ENCODE peak calls at places on chromosomes 12 and 14, in five cellular contexts. Q is body of pancreas, V is ovary, Z is DND-41, X is endothelial cell of umbilical vein. S is an unnamed sample.

GRCh38 chr14:70782361-70782760 is 27.0 kb downstream of the MAP3K9 start:
- DNase-seq in Q (no peak), V (no peak), Z (peak; percentile 16), X (no peak), S (no peak)

GRCh38 chr14:33652566-33653320 is 298.1 kb downstream of the EGLN3 start:
- DNase-seq in Q (no peak), V (no peak), Z (no peak), X (no peak), S (no peak)

GRCh38 chr12:122123761-122124145 is 45.2 kb downstream of the MLXIP start:
- DNase-seq in Q (no peak), V (no peak), Z (no peak), X (no peak), S (no peak)

GRCh38 chr14:74405663-74406062 is 20.3 kb downstream of the SYNDIG1L start:
- DNase-seq in Q (no peak), V (no peak), Z (no peak), X (no peak), S (no peak)

GRCh38 chr12:98852181-98852580 is 207.1 kb downstream of the APAF1 start:
- DNase-seq in Q (no peak), V (no peak), Z (no peak), X (no peak), S (no peak)

GRCh38 chr12:120012067-120012621 is 23.1 kb downstream of the BICDL1 start:
- DNase-seq in Q (no peak), V (no peak), Z (no peak), X (no peak), S (peak; percentile 7)

GRCh38 chr14:91754819-91755218 is 22.9 kb upstream of the CATSPERB start:
- DNase-seq in Q (peak; percentile 42), V (no peak), Z (no peak), X (no peak), S (no peak)

GRCh38 chr12:131511803-131512564 is 198.9 kb upstream of the SFSWAP start:
- DNase-seq in Q (no peak), V (no peak), Z (no peak), X (no peak), S (no peak)

GRCh38 chr12:61629702-61630101 is 630.5 kb upstream of the USP15 start:
- DNase-seq in Q (no peak), V (no peak), Z (no peak), X (no peak), S (no peak)

GRCh38 chr14:95048771-95049312 is 108.5 kb downstream of the DICER1 start:
- DNase-seq in Q (no peak), V (no peak), Z (no peak), X (no peak), S (no peak)

GRCh38 chr14:77053046-77053841 is 24.7 kb upstream of the IRF2BPL start:
- DNase-seq in Q (peak; percentile 73), V (peak; percentile 78), Z (peak; percentile 86), X (peak; percentile 81), S (peak; percentile 92)

GRCh38 chr14:30194769-30195168 is 267.1 kb upstream of the PRKD1 start:
- DNase-seq in Q (no peak), V (no peak), Z (no peak), X (no peak), S (peak; percentile 92)

GRCh38 chr12:121797937-121798801 is 4.7 kb upstream of the RHOF start:
- DNase-seq in Q (peak; percentile 69), V (peak; percentile 80), Z (peak; percentile 46), X (peak; percentile 55), S (no peak)

GRCh38 chr14:39102265-39102968 is 618 bp downstream of the SEC23A start:
- DNase-seq in Q (peak; percentile 35), V (no peak), Z (no peak), X (peak; percentile 58), S (peak; percentile 57)

GRCh38 chr14:88535813-88536212 is 19.0 kb downstream of the PTPN21 start:
- DNase-seq in Q (peak; percentile 33), V (no peak), Z (no peak), X (no peak), S (no peak)

GRCh38 chr14:88533203-88533602 is 21.6 kb downstream of the PTPN21 start:
- DNase-seq in Q (no peak), V (no peak), Z (no peak), X (no peak), S (no peak)

GRCh38 chr14:88535149-88535548 is 19.7 kb downstream of the PTPN21 start:
- DNase-seq in Q (peak; percentile 55), V (no peak), Z (peak; percentile 20), X (peak; percentile 13), S (peak; percentile 48)
- TF ChIP-seq CTCF in Q (no peak), V (no peak), Z (peak; percentile 8), X (no peak), S (no peak)

GRCh38 chr14:92759679-92760523 is 11.5 kb upstream of the LGMN start:
- DNase-seq in Q (no peak), V (no peak), Z (no peak), X (no peak), S (no peak)
- H3K9me3 ChIP-seq in Q (no peaks in the 10 kb centered on the region), V (no peaks in the 10 kb centered on the region), Z (no peaks in the 10 kb centered on the region), X (no peaks in the 10 kb centered on the region), S (no peaks in the 10 kb centered on the region)

DNA sequence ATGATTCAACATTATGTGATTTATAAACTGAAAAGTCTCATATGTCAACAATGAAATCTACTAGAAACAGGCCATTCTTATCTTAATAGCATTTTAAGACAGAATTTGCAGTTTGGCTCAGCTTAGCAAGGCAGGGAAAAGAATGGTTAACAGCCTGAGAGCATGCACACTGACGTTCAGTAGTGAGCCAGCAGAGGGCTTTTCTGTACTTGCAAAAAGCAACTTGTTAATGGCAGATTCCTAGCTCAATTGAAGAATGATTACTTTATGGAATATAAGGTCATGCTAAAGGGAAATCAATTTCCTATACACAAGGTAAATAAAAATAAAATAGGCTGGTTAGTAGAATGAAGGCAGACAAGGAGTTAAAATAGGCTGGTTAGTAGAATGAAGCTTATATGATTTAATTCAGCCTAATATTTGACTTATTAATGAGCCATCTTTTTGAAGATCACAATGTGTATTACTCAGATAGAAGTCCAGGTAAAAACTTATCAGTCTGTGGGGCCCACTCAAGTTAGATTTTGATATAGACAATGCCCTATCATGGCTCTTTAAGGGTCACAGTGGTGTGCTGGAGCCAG is 95.9 kb downstream of the OTOGL start:
- DNase-seq in Q (no peak), V (no peak), Z (no peak), X (peak; percentile 79), S (peak; percentile 72)
- TF ChIP-seq CTCF in Q (peak; percentile 9), V (peak; percentile 33), Z (peak; percentile 38), X (peak; percentile 70), S (peak; percentile 79)

GRCh38 chr14:28052251-28052650 is 714.3 kb upstream of the FOXG1 start:
- DNase-seq in Q (no peak), V (no peak), Z (no peak), X (no peak), S (no peak)
- H3K9me3 ChIP-seq in Q (no peaks in the 10 kb centered on the region), V (no peaks in the 10 kb centered on the region), Z (no peaks in the 10 kb centered on the region), X (no peaks in the 10 kb centered on the region), S (no peaks in the 10 kb centered on the region)

GRCh38 chr12:30753233-30753632 is 1.5 kb downstream of the CAPRIN2 start:
- DNase-seq in Q (no peak), V (no peak), Z (peak; percentile 46), X (peak; percentile 52), S (peak; percentile 50)
- TF ChIP-seq CTCF in Q (no peak), V (no peak), Z (peak; percentile 63), X (peak; percentile 49), S (peak; percentile 65)

GRCh38 chr14:83470959-83471358 is 1937.3 kb upstream of the SEL1L start:
- DNase-seq in Q (no peak), V (no peak), Z (no peak), X (no peak), S (no peak)

GRCh38 chr14:83473416-83473815 is 1939.8 kb upstream of the SEL1L start:
- DNase-seq in Q (no peak), V (no peak), Z (no peak), X (no peak), S (peak; percentile 3)

GRCh38 chr14:83478741-83479140 is 1945.1 kb upstream of the SEL1L start:
- DNase-seq in Q (no peak), V (no peak), Z (no peak), X (no peak), S (no peak)

GRCh38 chr14:83470466-83470865 is 1936.8 kb upstream of the SEL1L start:
- DNase-seq in Q (no peak), V (no peak), Z (no peak), X (no peak), S (no peak)

GRCh38 chr14:83473846-83474245 is 1940.2 kb upstream of the SEL1L start:
- DNase-seq in Q (no peak), V (no peak), Z (no peak), X (peak; percentile 86), S (peak; percentile 21)
- H3K9me3 ChIP-seq in Q (no peaks in the 10 kb centered on the region), V (no peaks in the 10 kb centered on the region), Z (no peaks in the 10 kb centered on the region), X (no peaks in the 10 kb centered on the region), S (no peaks in the 10 kb centered on the region)